ENCODE peak calls at places on chromosomes 1 and 21, in four cellular contexts. J is SK-N-SH, X is HepG2, O is HCT116. R is an unnamed sample.

GRCh38 chr21:26405735-26406361 is 167.2 kb downstream of the CYYR1 start:
- DNase-seq in O (no peak), X (no peak), J (no peak), R (peak; percentile 26)

GRCh38 chr1:162359523-162360236 is 17.0 kb downstream of the SPATA46 start:
- DNase-seq in O (no peak), X (no peak), J (no peak), R (no peak)

GRCh38 chr1:44014365-44015104 is 16.7 kb downstream of the SLC6A9 start:
- DNase-seq in J (no peak), X (no peak), O (no peak), R (no peak)

GRCh38 chr1:121445677-121446076 is 260.9 kb downstream of the SRGAP2C start:
- DNase-seq in J (no peak), O (no peak), X (no peak), R (no peak)

GRCh38 chr1:151165281-151165737 is 393 bp downstream of the LYSMD1 start:
- DNase-seq in J (peak; percentile 67), X (peak; percentile 19), O (no peak), R (no peak)

GRCh38 chr21:39120876-39121599 is 62.2 kb downstream of the PSMG1 start:
- DNase-seq in X (no peak), J (no peak), O (no peak), R (no peak)

GRCh38 chr1:196259291-196259690 is 348.9 kb downstream of the KCNT2 start:
- DNase-seq in O (no peak), X (no peak), J (no peak), R (no peak)

GRCh38 chr1:46442317-46443161 is 47.1 kb upstream of the DMBX1 start:
- DNase-seq in J (peak; percentile 81), O (peak; percentile 96), X (peak; percentile 71), R (peak; percentile 88)

GRCh38 chr1:198295975-198296374 is 139.2 kb downstream of the NEK7 start:
- DNase-seq in X (no peak), O (no peak), J (no peak), R (no peak)

GRCh38 chr21:44364151-44365053 is 11.0 kb downstream of the TRPM2 start:
- DNase-seq in J (no peak), X (no peak), O (no peak), R (no peak)

GRCh38 chr1:157969693-157970485 is 23.6 kb upstream of the KIRREL1 start:
- DNase-seq in J (peak; percentile 44), X (peak; percentile 13), O (peak; percentile 41), R (peak; percentile 71)

GRCh38 chr1:10941891-10942541 is 70.4 kb upstream of the TARDBP start:
- DNase-seq in J (peak; percentile 92), X (no peak), O (no peak), R (peak; percentile 43)

GRCh38 chr1:10943041-10943440 is 69.4 kb upstream of the TARDBP start:
- DNase-seq in O (no peak), J (no peak), X (no peak), R (no peak)

GRCh38 chr1:10945988-10946387 is 66.5 kb upstream of the TARDBP start:
- DNase-seq in O (no peak), J (peak; percentile 89), X (no peak), R (no peak)

GRCh38 chr1:10942542-10942912 is 69.9 kb upstream of the TARDBP start:
- DNase-seq in X (no peak), O (no peak), J (no peak), R (no peak)

DNA sequence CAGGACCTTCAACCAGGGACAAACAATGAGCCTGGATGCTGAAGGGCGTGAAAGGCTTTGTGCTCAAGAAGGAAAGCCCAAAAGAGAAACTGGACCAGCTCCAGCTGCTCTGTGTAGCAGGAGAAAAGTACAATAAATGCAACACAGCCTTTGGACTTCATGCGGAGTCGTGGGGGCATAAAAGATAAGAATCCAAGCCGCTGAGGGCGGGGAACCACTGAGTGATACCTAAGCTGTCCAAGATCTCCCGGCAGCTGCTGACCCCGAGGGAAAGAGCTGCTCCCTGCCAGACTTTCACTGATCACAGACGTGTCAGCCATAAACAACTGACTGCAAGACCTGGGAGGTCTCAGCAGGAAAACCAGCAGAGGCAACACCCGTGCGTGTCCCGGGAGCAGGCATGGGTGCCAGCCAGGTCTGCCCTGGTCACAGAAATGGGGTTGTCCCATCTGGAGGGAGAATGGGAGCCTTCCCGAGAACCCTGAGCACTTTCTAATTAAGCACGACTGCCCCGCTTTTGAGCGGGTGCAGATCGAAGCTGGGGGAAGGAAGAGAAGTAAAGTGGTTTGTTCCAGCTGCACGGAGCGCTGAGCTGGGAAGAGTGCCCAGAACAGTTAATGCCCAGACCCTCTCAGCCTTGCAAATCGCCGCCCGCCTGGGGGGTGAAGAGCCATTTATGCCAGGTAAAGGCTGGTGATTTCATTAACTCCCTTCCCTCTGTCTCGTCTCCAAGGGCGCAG is 68.3 kb upstream of the TARDBP start:
- DNase-seq in J (peak; percentile 74), X (peak; percentile 25), O (no peak), R (no peak)
- TF ChIP-seq JUND in J (no peak), X (no peak), O (no peak), R (no peak)

GRCh38 chr1:12473596-12474329 is 144.2 kb downstream of the DHRS3 start:
- DNase-seq in O (no peak), X (no peak), J (no peak), R (no peak)
- TF ChIP-seq JUND in O (no peak), X (no peak), J (peak; percentile 43), R (no peak)

GRCh38 chr1:214989341-214989740 is 93.2 kb upstream of the KCNK2 start:
- DNase-seq in J (no peak), O (no peak), X (no peak), R (no peak)
- TF ChIP-seq JUND in J (no peak), O (no peak), X (no peak), R (no peak)

GRCh38 chr21:46318464-46318845 is 5.2 kb downstream of the C21orf58 start:
- DNase-seq in J (no peak), X (no peak), O (no peak), R (no peak)

GRCh38 chr21:46319192-46319591 is 4.5 kb downstream of the C21orf58 start:
- DNase-seq in J (no peak), O (no peak), X (no peak), R (no peak)

GRCh38 chr21:46320331-46320801 is 3.3 kb downstream of the C21orf58 start:
- DNase-seq in O (no peak), J (no peak), X (no peak), R (no peak)

GRCh38 chr21:46316708-46317324 is 6.9 kb downstream of the C21orf58 start:
- DNase-seq in X (no peak), J (no peak), O (no peak), R (no peak)

GRCh38 chr21:46317710-46318463 is 5.8 kb downstream of the C21orf58 start:
- DNase-seq in O (no peak), J (no peak), X (no peak), R (no peak)
- TF ChIP-seq JUND in O (no peak), J (no peak), X (no peak), R (no peak)

DNA sequence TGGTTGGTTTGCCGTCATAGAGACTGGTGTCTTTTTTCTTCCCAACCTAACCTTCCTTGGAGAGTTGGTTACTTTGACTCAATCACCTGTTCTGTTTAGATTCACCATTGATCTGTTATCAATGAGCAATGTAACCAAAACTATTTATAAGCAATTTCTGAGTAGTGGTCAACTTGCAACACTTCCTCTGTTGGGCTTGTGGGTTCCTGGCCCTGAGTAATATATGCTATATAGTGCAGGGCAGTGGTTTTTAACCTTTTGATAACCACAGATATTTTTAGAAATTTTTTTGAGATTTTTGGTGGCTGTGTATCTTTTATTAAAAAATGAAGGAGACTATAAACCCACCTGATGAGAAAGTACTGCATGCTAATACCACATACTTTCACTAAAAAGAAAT is 9.4 kb upstream of the XCL1 start:
- DNase-seq in X (no peak), J (no peak), O (no peak), R (no peak)
- TF ChIP-seq JUND in X (no peak), J (no peak), O (no peak), R (no peak)

GRCh38 chr1:64266941-64267340 is 63.5 kb downstream of the UBE2U start:
- DNase-seq in J (no peak), O (no peak), X (no peak), R (no peak)

GRCh38 chr1:64268653-64269557 is 65.5 kb downstream of the UBE2U start:
- DNase-seq in X (peak; percentile 55), J (peak; percentile 57), O (peak; percentile 80), R (peak; percentile 79)

GRCh38 chr1:64265141-64265540 is 61.7 kb downstream of the UBE2U start:
- DNase-seq in J (no peak), X (no peak), O (no peak), R (no peak)

GRCh38 chr1:64263335-64263734 is 59.9 kb downstream of the UBE2U start:
- DNase-seq in O (no peak), J (no peak), X (no peak), R (no peak)

DNA sequence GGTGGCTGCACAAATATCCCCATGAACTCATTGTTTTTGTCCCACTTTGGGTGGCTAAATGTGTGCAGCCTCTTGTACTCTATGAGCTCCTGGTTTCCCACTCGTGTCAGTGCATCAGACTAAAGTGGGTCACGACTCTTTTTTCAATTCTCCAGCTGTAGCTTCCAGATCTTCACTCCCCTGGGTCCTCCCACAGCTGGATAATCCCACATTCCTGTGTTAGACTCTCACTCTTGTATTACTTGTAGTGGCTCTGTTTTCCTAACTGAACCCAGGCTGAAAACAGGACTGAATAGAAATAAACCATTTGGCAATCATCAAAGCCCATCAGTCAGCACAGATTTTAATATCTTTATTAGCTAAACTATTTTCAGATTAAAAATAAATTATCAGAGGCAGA is 60.4 kb downstream of the UBE2U start:
- DNase-seq in O (no peak), J (no peak), X (no peak), R (no peak)
- TF ChIP-seq JUND in O (no peak), J (no peak), X (no peak), R (no peak)